ENCODE peak calls at places on chromosome 15, in ten cellular contexts. One of them, this sample, is unnamed.

GRCh38 chr15:78103406-78104118 is 11.2 kb downstream of the SH2D7 start:
- DNase-seq in psoas muscle: no peak
- DNase-seq in GM23338: no peak
- DNase-seq in GM12865: peak
- DNase-seq in IMR-90: no peak
- DNase-seq in testis: no peak
- DNase-seq in brain microvascular endothelial cell: no peak
- DNase-seq in OCI-LY7: peak
- DNase-seq in SJSA1: no peak
- DNase-seq in CD8-positive, alpha-beta memory T cell: peak
- DNase-seq in this sample: no peak

GRCh38 chr15:25796395-25796794 is 66.7 kb downstream of the ATP10A start:
- DNase-seq in GM12865: no peak
- DNase-seq in testis: no peak
- DNase-seq in OCI-LY7: no peak
- DNase-seq in SJSA1: no peak
- DNase-seq in brain microvascular endothelial cell: no peak
- DNase-seq in CD8-positive, alpha-beta memory T cell: no peak
- DNase-seq in IMR-90: no peak
- DNase-seq in GM23338: no peak
- DNase-seq in psoas muscle: no peak
- DNase-seq in this sample: no peak

GRCh38 chr15:29034593-29035364 is 149.0 kb downstream of the APBA2 start:
- DNase-seq in testis: no peak
- DNase-seq in SJSA1: no peak
- DNase-seq in GM23338: no peak
- DNase-seq in brain microvascular endothelial cell: no peak
- DNase-seq in GM12865: no peak
- DNase-seq in CD8-positive, alpha-beta memory T cell: no peak
- DNase-seq in OCI-LY7: no peak
- DNase-seq in IMR-90: no peak
- DNase-seq in psoas muscle: no peak
- DNase-seq in this sample: no peak

GRCh38 chr15:83424101-83424500 is 23.0 kb upstream of the SH3GL3 start:
- DNase-seq in brain microvascular endothelial cell: no peak
- DNase-seq in IMR-90: no peak
- DNase-seq in CD8-positive, alpha-beta memory T cell: no peak
- DNase-seq in testis: no peak
- DNase-seq in SJSA1: no peak
- DNase-seq in OCI-LY7: no peak
- DNase-seq in GM12865: no peak
- DNase-seq in GM23338: no peak
- DNase-seq in psoas muscle: no peak
- DNase-seq in this sample: no peak

GRCh38 chr15:94238539-94239118 is 7.3 kb downstream of the MCTP2 start:
- DNase-seq in testis: no peak
- DNase-seq in psoas muscle: no peak
- DNase-seq in GM12865: no peak
- DNase-seq in GM23338: no peak
- DNase-seq in OCI-LY7: peak
- DNase-seq in CD8-positive, alpha-beta memory T cell: no peak
- DNase-seq in brain microvascular endothelial cell: no peak
- DNase-seq in IMR-90: no peak
- DNase-seq in SJSA1: no peak
- DNase-seq in this sample: no peak

GRCh38 chr15:97446138-97446537 is 514.4 kb upstream of the ARRDC4 start:
- DNase-seq in GM12865: no peak
- DNase-seq in CD8-positive, alpha-beta memory T cell: no peak
- DNase-seq in GM23338: peak
- DNase-seq in brain microvascular endothelial cell: no peak
- DNase-seq in SJSA1: no peak
- DNase-seq in psoas muscle: no peak
- DNase-seq in testis: no peak
- DNase-seq in IMR-90: no peak
- DNase-seq in OCI-LY7: no peak
- DNase-seq in this sample: no peak

GRCh38 chr15:95894407-95894956 is 436.0 kb upstream of the NR2F2 start:
- DNase-seq in brain microvascular endothelial cell: no peak
- DNase-seq in CD8-positive, alpha-beta memory T cell: no peak
- DNase-seq in GM12865: no peak
- DNase-seq in SJSA1: no peak
- DNase-seq in OCI-LY7: no peak
- DNase-seq in GM23338: no peak
- DNase-seq in IMR-90: no peak
- DNase-seq in psoas muscle: no peak
- DNase-seq in testis: no peak
- DNase-seq in this sample: peak

GRCh38 chr15:29685156-29686078 is 136.9 kb downstream of the TJP1 start:
- DNase-seq in OCI-LY7: no peak
- DNase-seq in GM12865: no peak
- DNase-seq in IMR-90: peak
- DNase-seq in SJSA1: peak
- DNase-seq in brain microvascular endothelial cell: peak
- DNase-seq in GM23338: no peak
- DNase-seq in testis: peak
- DNase-seq in CD8-positive, alpha-beta memory T cell: no peak
- DNase-seq in psoas muscle: no peak
- DNase-seq in this sample: peak

GRCh38 chr15:77118787-77119410 is 48.0 kb upstream of the TSPAN3 start:
- DNase-seq in testis: peak
- DNase-seq in brain microvascular endothelial cell: peak
- DNase-seq in IMR-90: peak
- DNase-seq in GM12865: peak
- DNase-seq in GM23338: peak
- DNase-seq in SJSA1: no peak
- DNase-seq in psoas muscle: no peak
- DNase-seq in CD8-positive, alpha-beta memory T cell: peak
- DNase-seq in OCI-LY7: peak
- DNase-seq in this sample: peak

GRCh38 chr15:39580630-39581500 is at the start of gene THBS1:
- DNase-seq in OCI-LY7: no peak
- DNase-seq in IMR-90: peak
- DNase-seq in testis: peak
- DNase-seq in SJSA1: peak
- DNase-seq in GM23338: peak
- DNase-seq in psoas muscle: peak
- DNase-seq in GM12865: peak
- DNase-seq in CD8-positive, alpha-beta memory T cell: peak
- DNase-seq in brain microvascular endothelial cell: peak
- DNase-seq in this sample: peak

DNA sequence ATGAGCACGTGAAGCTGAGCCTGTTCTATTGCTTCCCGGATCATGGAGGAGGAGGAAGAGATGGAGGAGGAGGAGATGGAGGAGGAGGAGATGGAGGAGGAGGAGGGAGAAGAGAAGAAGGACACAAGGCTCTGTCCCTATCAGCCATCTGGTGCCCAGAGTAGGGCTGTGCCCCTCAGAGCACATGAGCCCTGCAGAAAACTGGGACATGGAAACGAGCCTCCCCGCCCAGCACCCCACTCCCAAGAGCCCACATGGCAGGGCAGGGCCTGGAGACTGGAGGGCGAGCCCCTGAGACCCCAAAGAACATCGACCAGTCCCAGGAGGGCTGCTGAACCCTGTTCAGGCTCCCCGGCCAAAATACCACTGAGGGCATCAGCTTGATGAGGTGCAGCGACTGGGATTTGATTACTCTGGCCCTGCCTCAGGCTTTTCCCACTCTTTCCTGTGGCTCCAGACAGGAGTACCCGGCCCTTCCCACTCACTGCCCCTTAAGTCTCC is 285.6 kb downstream of the UACA start:
- DNase-seq in CD8-positive, alpha-beta memory T cell: peak
- DNase-seq in psoas muscle: no peak
- DNase-seq in OCI-LY7: no peak
- DNase-seq in GM23338: no peak
- DNase-seq in brain microvascular endothelial cell: no peak
- DNase-seq in GM12865: no peak
- DNase-seq in IMR-90: no peak
- DNase-seq in SJSA1: no peak
- DNase-seq in testis: no peak
- DNase-seq in this sample: no peak
- H3K4me3 ChIP-seq in CD8-positive, alpha-beta memory T cell: no peak
- H3K4me3 ChIP-seq in psoas muscle: no peak
- H3K4me3 ChIP-seq in OCI-LY7: no peak
- H3K4me3 ChIP-seq in GM23338: no peak
- H3K4me3 ChIP-seq in brain microvascular endothelial cell: no peak
- H3K4me3 ChIP-seq in GM12865: no peak
- H3K4me3 ChIP-seq in IMR-90: no peak
- H3K4me3 ChIP-seq in SJSA1: no peak
- H3K4me3 ChIP-seq in testis: no peak
- H3K4me3 ChIP-seq in this sample: no peak

GRCh38 chr15:35481992-35482391 is 64.0 kb downstream of the DPH6 start:
- DNase-seq in brain microvascular endothelial cell: peak
- DNase-seq in IMR-90: peak
- DNase-seq in SJSA1: peak
- DNase-seq in psoas muscle: no peak
- DNase-seq in GM23338: peak
- DNase-seq in testis: no peak
- DNase-seq in CD8-positive, alpha-beta memory T cell: no peak
- DNase-seq in GM12865: no peak
- DNase-seq in OCI-LY7: no peak
- DNase-seq in this sample: peak
- H3K4me3 ChIP-seq in brain microvascular endothelial cell: no peak
- H3K4me3 ChIP-seq in IMR-90: no peak
- H3K4me3 ChIP-seq in SJSA1: no peak
- H3K4me3 ChIP-seq in psoas muscle: no peak
- H3K4me3 ChIP-seq in GM23338: no peak
- H3K4me3 ChIP-seq in testis: no peak
- H3K4me3 ChIP-seq in CD8-positive, alpha-beta memory T cell: no peak
- H3K4me3 ChIP-seq in GM12865: no peak
- H3K4me3 ChIP-seq in OCI-LY7: no peak
- H3K4me3 ChIP-seq in this sample: no peak

GRCh38 chr15:58227706-58228543 is 89.7 kb downstream of the AQP9 start:
- DNase-seq in psoas muscle: peak
- DNase-seq in testis: peak
- DNase-seq in IMR-90: peak
- DNase-seq in brain microvascular endothelial cell: peak
- DNase-seq in GM23338: peak
- DNase-seq in OCI-LY7: peak
- DNase-seq in SJSA1: peak
- DNase-seq in GM12865: peak
- DNase-seq in CD8-positive, alpha-beta memory T cell: peak
- DNase-seq in this sample: peak
- H3K4me3 ChIP-seq in psoas muscle: no peak
- H3K4me3 ChIP-seq in testis: no peak
- H3K4me3 ChIP-seq in IMR-90: no peak
- H3K4me3 ChIP-seq in brain microvascular endothelial cell: no peak
- H3K4me3 ChIP-seq in GM23338: no peak
- H3K4me3 ChIP-seq in OCI-LY7: no peak
- H3K4me3 ChIP-seq in SJSA1: no peak
- H3K4me3 ChIP-seq in GM12865: no peak
- H3K4me3 ChIP-seq in CD8-positive, alpha-beta memory T cell: no peak
- H3K4me3 ChIP-seq in this sample: no peak

DNA sequence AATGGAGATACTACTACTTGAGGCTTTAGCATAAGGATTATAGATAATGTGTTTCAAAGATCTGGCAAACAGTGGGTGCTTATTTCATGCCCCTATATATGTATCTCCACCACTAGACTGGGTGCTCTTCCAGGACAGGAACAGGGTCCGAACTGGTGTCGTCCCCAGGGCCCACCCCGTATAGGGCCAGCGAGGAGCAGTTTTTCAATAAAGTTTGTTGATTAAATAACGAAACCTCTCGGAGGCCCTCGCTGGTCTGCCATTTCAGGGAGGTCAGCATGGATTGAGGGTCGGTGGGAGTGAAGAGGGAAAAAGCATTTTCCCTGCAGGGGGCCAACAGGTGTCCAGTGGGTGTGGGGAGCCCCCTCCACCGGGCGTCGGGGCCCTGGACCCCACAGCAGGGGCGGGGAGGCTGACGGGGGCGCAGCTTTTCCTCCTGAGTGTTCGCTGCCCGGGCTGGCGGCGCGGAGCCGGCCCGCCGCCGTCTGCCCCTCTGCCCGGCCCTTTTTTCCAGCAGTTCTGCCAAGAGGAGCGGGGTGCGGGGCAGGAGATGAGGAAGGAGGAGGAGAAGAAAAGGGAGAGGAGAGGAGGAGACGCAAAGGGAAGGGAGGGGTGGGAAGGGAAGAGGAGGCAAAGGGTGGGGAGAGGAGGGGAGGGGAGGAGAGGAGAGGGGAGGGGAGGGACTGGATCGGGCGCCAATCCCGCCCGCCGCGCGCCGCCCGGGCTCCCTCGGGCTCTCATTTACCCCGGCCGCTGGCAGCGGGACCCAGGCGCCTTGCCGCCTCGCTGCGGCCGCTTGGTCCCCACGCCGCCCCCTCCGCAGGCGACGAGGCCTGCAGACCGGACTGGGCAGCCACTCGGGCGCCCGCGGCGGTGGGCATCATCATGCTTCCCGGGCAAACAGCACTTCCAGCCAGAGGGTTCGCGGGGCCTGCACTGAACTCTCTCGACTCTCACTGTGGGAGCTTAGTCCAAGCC is 66.3 kb downstream of the ISG20 start:
- DNase-seq in testis: peak
- DNase-seq in GM12865: no peak
- DNase-seq in OCI-LY7: no peak
- DNase-seq in brain microvascular endothelial cell: no peak
- DNase-seq in CD8-positive, alpha-beta memory T cell: no peak
- DNase-seq in SJSA1: no peak
- DNase-seq in GM23338: peak
- DNase-seq in psoas muscle: peak
- DNase-seq in IMR-90: no peak
- DNase-seq in this sample: peak
- H3K4me3 ChIP-seq in testis: peak
- H3K4me3 ChIP-seq in GM12865: no peak
- H3K4me3 ChIP-seq in OCI-LY7: no peak
- H3K4me3 ChIP-seq in brain microvascular endothelial cell: peak
- H3K4me3 ChIP-seq in CD8-positive, alpha-beta memory T cell: no peak
- H3K4me3 ChIP-seq in SJSA1: no peak
- H3K4me3 ChIP-seq in GM23338: peak
- H3K4me3 ChIP-seq in psoas muscle: peak
- H3K4me3 ChIP-seq in IMR-90: peak
- H3K4me3 ChIP-seq in this sample: peak

DNA sequence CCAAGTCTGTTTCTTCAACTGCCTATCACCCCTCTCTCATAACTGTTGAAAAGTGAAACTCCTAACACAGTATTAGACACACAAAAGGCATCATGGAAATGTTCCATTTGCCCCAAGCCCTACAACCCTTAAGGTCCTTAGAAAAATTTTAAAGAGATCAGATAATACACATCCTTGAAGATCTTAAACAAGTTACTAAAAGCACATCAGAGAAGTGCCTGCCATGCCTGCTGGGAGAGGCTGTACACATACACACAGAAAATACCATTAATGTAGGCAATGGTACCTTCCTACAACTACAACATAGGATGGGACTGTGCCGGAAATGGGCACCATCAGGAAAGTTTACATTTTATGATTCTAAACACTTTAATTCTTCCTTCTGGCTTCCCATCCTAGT is 3.3 kb downstream of the ADAM10 start:
- DNase-seq in OCI-LY7: no peak
- DNase-seq in psoas muscle: no peak
- DNase-seq in testis: no peak
- DNase-seq in SJSA1: no peak
- DNase-seq in GM23338: no peak
- DNase-seq in brain microvascular endothelial cell: no peak
- DNase-seq in GM12865: no peak
- DNase-seq in IMR-90: no peak
- DNase-seq in CD8-positive, alpha-beta memory T cell: no peak
- DNase-seq in this sample: no peak
- H3K4me3 ChIP-seq in OCI-LY7: peak
- H3K4me3 ChIP-seq in psoas muscle: no peak
- H3K4me3 ChIP-seq in testis: no peak
- H3K4me3 ChIP-seq in SJSA1: no peak
- H3K4me3 ChIP-seq in GM23338: no peak
- H3K4me3 ChIP-seq in brain microvascular endothelial cell: no peak
- H3K4me3 ChIP-seq in GM12865: no peak
- H3K4me3 ChIP-seq in IMR-90: peak
- H3K4me3 ChIP-seq in CD8-positive, alpha-beta memory T cell: no peak
- H3K4me3 ChIP-seq in this sample: peak